ENCODE peak calls at places on chromosomes 6 and 20, in four cellular contexts. One of them, this sample, is unnamed.
A peak's percentile ranks its signal among the peaks of the same experiment; 100 is the strongest.

GRCh38 chr6:121297699-121298098 is 36.6 kb downstream of the TBC1D32 start:
- DNase-seq in WTC11: no peak
- DNase-seq in K562: no peak
- DNase-seq in HepG2: no peak
- DNase-seq in this sample: no peak

GRCh38 chr20:2006452-2007381 is 12.9 kb upstream of the PDYN start:
- DNase-seq in WTC11: peak; percentile 61
- DNase-seq in K562: peak; percentile 46
- DNase-seq in HepG2: peak; percentile 46
- DNase-seq in this sample: no peak

GRCh38 chr20:57394087-57395082 is 3.2 kb downstream of the RBM38 start:
- DNase-seq in WTC11: no peak
- DNase-seq in K562: no peak
- DNase-seq in HepG2: no peak
- DNase-seq in this sample: no peak

GRCh38 chr6:85498596-85499258 is 48.8 kb downstream of the NT5E start:
- DNase-seq in WTC11: no peak
- DNase-seq in K562: no peak
- DNase-seq in HepG2: peak; percentile 21
- DNase-seq in this sample: no peak

GRCh38 chr6:159038914-159039884 is 5.6 kb downstream of the TAGAP start:
- DNase-seq in WTC11: no peak
- DNase-seq in K562: no peak
- DNase-seq in HepG2: no peak
- DNase-seq in this sample: peak; percentile 86

GRCh38 chr6:35385457-35386202 is 43.3 kb downstream of the PPARD start:
- DNase-seq in WTC11: no peak
- DNase-seq in K562: no peak
- DNase-seq in HepG2: peak; percentile 47
- DNase-seq in this sample: no peak

GRCh38 chr20:18440403-18440802 is 26.4 kb downstream of the DZANK1 start:
- DNase-seq in WTC11: no peak
- DNase-seq in K562: no peak
- DNase-seq in HepG2: no peak
- DNase-seq in this sample: no peak

GRCh38 chr20:8876381-8876780 is 192.5 kb upstream of the PLCB4 start:
- DNase-seq in WTC11: no peak
- DNase-seq in K562: no peak
- DNase-seq in HepG2: no peak
- DNase-seq in this sample: no peak

GRCh38 chr6:78538002-78538401 is 329.3 kb upstream of the IRAK1BP1 start:
- DNase-seq in WTC11: no peak
- DNase-seq in K562: no peak
- DNase-seq in HepG2: no peak
- DNase-seq in this sample: no peak

GRCh38 chr6:51335543-51335942 is 516.9 kb downstream of the TFAP2B start:
- DNase-seq in WTC11: no peak
- DNase-seq in K562: no peak
- DNase-seq in HepG2: no peak
- DNase-seq in this sample: no peak

GRCh38 chr6:84801250-84801649 is 36.9 kb upstream of the TBX18 start:
- DNase-seq in WTC11: no peak
- DNase-seq in K562: no peak
- DNase-seq in HepG2: no peak
- DNase-seq in this sample: no peak

GRCh38 chr6:46014511-46015118 is 1.0 kb downstream of the CLIC5 start:
- DNase-seq in WTC11: peak; percentile 50
- DNase-seq in K562: no peak
- DNase-seq in HepG2: no peak
- DNase-seq in this sample: no peak

GRCh38 chr20:51236396-51236795 is 213.5 kb upstream of the KCNG1 start:
- DNase-seq in WTC11: no peak
- DNase-seq in K562: no peak
- DNase-seq in HepG2: no peak
- DNase-seq in this sample: no peak

GRCh38 chr6:127177030-127177928 is 58.8 kb downstream of the RSPO3 start:
- DNase-seq in WTC11: no peak
- DNase-seq in K562: no peak
- DNase-seq in HepG2: no peak
- DNase-seq in this sample: no peak

GRCh38 chr6:44072959-44073611 is 54.2 kb downstream of the MRPL14 start:
- DNase-seq in WTC11: peak; percentile 83
- DNase-seq in K562: peak; percentile 96
- DNase-seq in HepG2: peak; percentile 82
- DNase-seq in this sample: no peak

GRCh38 chr6:91317247-91317646 is 730.4 kb upstream of the MAP3K7 start:
- DNase-seq in WTC11: no peak
- DNase-seq in K562: no peak
- DNase-seq in HepG2: no peak
- DNase-seq in this sample: no peak

GRCh38 chr20:16049478-16050093 is 523.7 kb downstream of the KIF16B start:
- DNase-seq in WTC11: no peak
- DNase-seq in K562: no peak
- DNase-seq in HepG2: no peak
- DNase-seq in this sample: no peak

GRCh38 chr6:125842091-125842626 is 51.4 kb downstream of the NCOA7 start:
- DNase-seq in WTC11: no peak
- DNase-seq in K562: no peak
- DNase-seq in HepG2: no peak
- DNase-seq in this sample: no peak

GRCh38 chr6:125841356-125842090 is 50.8 kb downstream of the NCOA7 start:
- DNase-seq in WTC11: no peak
- DNase-seq in K562: no peak
- DNase-seq in HepG2: no peak
- DNase-seq in this sample: no peak

GRCh38 chr6:125844989-125845388 is 54.2 kb downstream of the NCOA7 start:
- DNase-seq in WTC11: no peak
- DNase-seq in K562: no peak
- DNase-seq in HepG2: no peak
- DNase-seq in this sample: no peak

GRCh38 chr6:125846292-125847024 is 55.7 kb downstream of the NCOA7 start:
- DNase-seq in WTC11: no peak
- DNase-seq in K562: no peak
- DNase-seq in HepG2: peak; percentile 20
- DNase-seq in this sample: no peak

DNA sequence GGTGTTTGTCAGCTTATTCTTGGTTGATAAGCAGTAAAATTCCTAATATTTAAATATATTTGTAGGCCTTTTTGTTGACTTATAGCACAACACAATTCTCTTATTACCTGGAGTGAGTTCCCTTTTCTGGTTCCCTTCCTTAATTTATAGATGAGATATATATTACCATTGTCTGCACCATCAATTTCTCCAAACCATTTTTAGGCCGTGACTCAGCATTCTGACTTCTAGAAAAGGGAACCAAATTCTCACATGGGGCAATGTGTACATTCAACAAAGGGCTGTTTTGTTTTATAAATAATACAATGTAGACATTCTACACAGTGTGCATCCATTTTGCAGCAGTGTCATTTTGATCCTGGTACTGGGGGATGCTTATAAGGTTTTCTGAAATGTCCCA is 52.8 kb downstream of the NCOA7 start:
- DNase-seq in WTC11: no peak
- DNase-seq in K562: no peak
- DNase-seq in HepG2: no peak
- DNase-seq in this sample: no peak
- TF ChIP-seq CBFB in WTC11: no peak
- TF ChIP-seq CBFB in K562: no peak
- TF ChIP-seq CBFB in HepG2: no peak
- TF ChIP-seq CBFB in this sample: no peak

GRCh38 chr6:118377711-118378414 is 170.2 kb upstream of the PLN start:
- DNase-seq in WTC11: peak; percentile 35
- DNase-seq in K562: no peak
- DNase-seq in HepG2: no peak
- DNase-seq in this sample: no peak

GRCh38 chr6:118370722-118371121 is 177.4 kb upstream of the PLN start:
- DNase-seq in WTC11: no peak
- DNase-seq in K562: no peak
- DNase-seq in HepG2: no peak
- DNase-seq in this sample: no peak

GRCh38 chr6:118371955-118372354 is 176.1 kb upstream of the PLN start:
- DNase-seq in WTC11: no peak
- DNase-seq in K562: no peak
- DNase-seq in HepG2: no peak
- DNase-seq in this sample: no peak

GRCh38 chr6:118372413-118372812 is 175.7 kb upstream of the PLN start:
- DNase-seq in WTC11: no peak
- DNase-seq in K562: no peak
- DNase-seq in HepG2: no peak
- DNase-seq in this sample: no peak
- TF ChIP-seq CBFB in WTC11: no peak
- TF ChIP-seq CBFB in K562: no peak
- TF ChIP-seq CBFB in HepG2: no peak
- TF ChIP-seq CBFB in this sample: no peak

DNA sequence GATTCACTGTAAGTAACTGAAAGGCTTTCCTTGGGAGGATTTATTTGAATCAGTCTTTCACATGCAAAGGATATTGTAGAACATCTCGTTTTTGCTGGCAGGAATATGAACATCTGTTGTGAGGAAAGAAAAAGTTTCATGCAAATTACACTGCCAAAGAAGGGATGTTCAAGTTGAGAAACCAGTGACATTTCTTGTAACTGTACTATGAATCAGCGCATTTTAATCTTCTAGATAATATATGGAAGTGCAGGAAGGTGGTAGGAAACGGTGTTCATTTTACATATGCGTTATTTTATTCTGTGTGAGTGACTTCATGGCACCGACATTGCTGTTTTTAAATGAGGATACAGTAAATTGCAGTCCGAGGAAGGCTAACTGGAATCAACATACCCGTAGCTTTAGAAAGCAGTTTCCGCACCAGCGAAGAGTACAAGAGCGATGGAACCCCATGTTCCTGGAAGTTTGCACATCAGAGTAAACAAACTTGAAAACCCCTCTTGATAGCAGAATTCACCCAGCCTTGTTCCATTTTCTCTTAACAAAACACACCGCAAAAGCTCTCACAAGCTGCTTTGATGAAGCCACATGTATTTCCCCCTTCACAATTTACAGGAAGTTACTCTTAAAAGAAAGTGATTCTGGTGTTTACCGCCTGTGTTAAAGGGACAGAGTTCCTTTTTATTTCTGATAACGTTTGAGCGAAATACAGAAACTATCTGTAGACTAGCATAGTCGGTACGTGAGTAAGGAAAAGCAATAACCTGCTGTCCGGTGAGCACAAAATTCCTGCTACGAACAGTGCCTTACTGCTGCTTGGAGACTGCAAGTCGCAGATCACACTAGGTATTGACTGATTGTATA is 11.5 kb downstream of the PRDM1 start:
- DNase-seq in WTC11: no peak
- DNase-seq in K562: no peak
- DNase-seq in HepG2: no peak
- DNase-seq in this sample: peak; percentile 78
- TF ChIP-seq CBFB in WTC11: no peak
- TF ChIP-seq CBFB in K562: no peak
- TF ChIP-seq CBFB in HepG2: no peak
- TF ChIP-seq CBFB in this sample: peak; percentile 90

DNA sequence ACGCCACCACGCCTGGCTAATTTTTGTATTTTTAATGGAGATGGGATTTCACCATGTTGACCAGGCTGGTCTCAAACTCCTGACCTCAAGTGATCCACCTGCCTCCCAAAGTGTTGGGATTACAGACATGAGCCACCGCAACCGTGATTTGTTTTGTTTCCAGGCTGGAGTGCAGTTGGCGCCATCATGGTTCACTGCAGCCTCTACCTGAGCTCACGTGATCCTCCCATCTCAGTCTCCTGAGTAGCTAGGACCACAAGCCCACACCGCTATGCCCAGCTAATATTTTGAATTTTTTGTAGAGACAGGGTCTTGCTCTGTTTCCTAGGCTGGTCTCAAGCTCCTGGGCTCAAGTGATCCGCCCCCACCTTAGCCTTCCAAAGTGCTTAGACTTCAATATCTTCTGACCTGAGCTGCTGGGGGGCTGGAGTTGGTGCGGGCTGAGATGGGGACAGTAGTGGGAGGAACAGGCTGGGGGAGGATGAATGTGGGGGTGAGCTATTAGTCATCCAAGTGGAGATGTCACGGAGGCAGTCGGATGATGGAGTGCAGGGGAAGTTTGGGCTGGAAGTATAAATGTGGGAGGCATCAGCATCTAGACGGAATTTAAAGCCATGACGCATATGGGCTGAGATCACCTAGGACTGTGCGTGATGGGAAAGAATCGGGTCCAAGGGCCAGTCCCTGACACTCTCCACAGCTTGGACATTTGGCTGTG is 23.1 kb upstream of the ZMYND8 start:
- DNase-seq in WTC11: no peak
- DNase-seq in K562: peak; percentile 78
- DNase-seq in HepG2: no peak
- DNase-seq in this sample: no peak
- TF ChIP-seq CBFB in WTC11: no peak
- TF ChIP-seq CBFB in K562: no peak
- TF ChIP-seq CBFB in HepG2: no peak
- TF ChIP-seq CBFB in this sample: no peak

GRCh38 chr20:39381598-39381997 is 419.5 kb downstream of the DHX35 start:
- DNase-seq in WTC11: no peak
- DNase-seq in K562: no peak
- DNase-seq in HepG2: no peak
- DNase-seq in this sample: no peak
- TF ChIP-seq CBFB in WTC11: no peak
- TF ChIP-seq CBFB in K562: no peak
- TF ChIP-seq CBFB in HepG2: no peak
- TF ChIP-seq CBFB in this sample: no peak

DNA sequence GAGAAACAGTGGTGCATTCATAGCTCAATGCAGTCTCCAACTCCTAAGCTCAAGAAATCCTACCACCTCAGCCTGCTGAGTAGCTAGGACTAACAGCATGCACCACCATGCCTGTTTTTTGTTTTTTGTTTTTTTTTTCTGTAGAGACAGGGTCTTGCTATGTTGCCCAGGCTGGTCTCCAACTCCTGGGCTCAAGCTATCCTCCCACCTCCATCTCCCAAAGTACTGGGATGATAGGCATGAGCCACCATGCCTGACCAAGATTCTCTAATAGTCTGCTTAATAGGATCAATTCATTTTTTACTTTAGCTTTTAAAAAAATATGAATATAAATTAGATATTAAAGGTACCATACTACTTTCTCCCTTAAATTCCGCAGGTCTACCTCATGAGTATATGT is 152.3 kb upstream of the BEND3 start:
- DNase-seq in WTC11: no peak
- DNase-seq in K562: no peak
- DNase-seq in HepG2: no peak
- DNase-seq in this sample: no peak
- TF ChIP-seq CBFB in WTC11: no peak
- TF ChIP-seq CBFB in K562: no peak
- TF ChIP-seq CBFB in HepG2: no peak
- TF ChIP-seq CBFB in this sample: no peak